ENCODE peak calls at places on chromosomes 11 and 22, in seven cellular contexts. One of them, this sample, is unnamed.

GRCh38 chr22:47627561-47628253 is 865.3 kb downstream of the TBC1D22A start:
- DNase-seq in GM06990: no peak
- DNase-seq in non-pigmented ciliary epithelial cell: no peak
- DNase-seq in brain microvascular endothelial cell: no peak
- DNase-seq in CD8-positive, alpha-beta memory T cell: no peak
- DNase-seq in cardiac muscle cell: no peak
- DNase-seq in germinal center: no peak
- DNase-seq in this sample: no peak

GRCh38 chr11:8756201-8756600 is 73.6 kb downstream of the RPL27A start:
- DNase-seq in GM06990: no peak
- DNase-seq in non-pigmented ciliary epithelial cell: no peak
- DNase-seq in brain microvascular endothelial cell: no peak
- DNase-seq in CD8-positive, alpha-beta memory T cell: no peak
- DNase-seq in cardiac muscle cell: no peak
- DNase-seq in germinal center: no peak
- DNase-seq in this sample: no peak

GRCh38 chr11:131928992-131929391 is 558.6 kb downstream of the NTM start:
- DNase-seq in GM06990: peak; percentile 22
- DNase-seq in non-pigmented ciliary epithelial cell: no peak
- DNase-seq in brain microvascular endothelial cell: no peak
- DNase-seq in CD8-positive, alpha-beta memory T cell: no peak
- DNase-seq in cardiac muscle cell: no peak
- DNase-seq in germinal center: no peak
- DNase-seq in this sample: no peak

GRCh38 chr22:22105364-22105763 is 122.8 kb upstream of the TOP3B start:
- DNase-seq in GM06990: no peak
- DNase-seq in non-pigmented ciliary epithelial cell: no peak
- DNase-seq in brain microvascular endothelial cell: no peak
- DNase-seq in CD8-positive, alpha-beta memory T cell: no peak
- DNase-seq in cardiac muscle cell: no peak
- DNase-seq in germinal center: no peak
- DNase-seq in this sample: no peak

GRCh38 chr11:118003021-118003423 is 16.8 kb downstream of the IL10RA start:
- DNase-seq in GM06990: no peak
- DNase-seq in non-pigmented ciliary epithelial cell: no peak
- DNase-seq in brain microvascular endothelial cell: no peak
- DNase-seq in CD8-positive, alpha-beta memory T cell: peak; percentile 62
- DNase-seq in cardiac muscle cell: no peak
- DNase-seq in germinal center: no peak
- DNase-seq in this sample: peak; percentile 55

GRCh38 chr11:121210445-121210970 is 82.1 kb upstream of the SC5D start:
- DNase-seq in GM06990: no peak
- DNase-seq in non-pigmented ciliary epithelial cell: no peak
- DNase-seq in brain microvascular endothelial cell: no peak
- DNase-seq in CD8-positive, alpha-beta memory T cell: no peak
- DNase-seq in cardiac muscle cell: no peak
- DNase-seq in germinal center: no peak
- DNase-seq in this sample: no peak

GRCh38 chr11:13462311-13462927 is 603 bp downstream of the BTBD10 start:
- DNase-seq in GM06990: no peak
- DNase-seq in non-pigmented ciliary epithelial cell: no peak
- DNase-seq in brain microvascular endothelial cell: peak; percentile 33
- DNase-seq in CD8-positive, alpha-beta memory T cell: peak; percentile 73
- DNase-seq in cardiac muscle cell: peak; percentile 24
- DNase-seq in germinal center: peak; percentile 45
- DNase-seq in this sample: peak; percentile 14

GRCh38 chr11:119625206-119625988 is 103.6 kb downstream of the NECTIN1 start:
- DNase-seq in GM06990: no peak
- DNase-seq in non-pigmented ciliary epithelial cell: no peak
- DNase-seq in brain microvascular endothelial cell: no peak
- DNase-seq in CD8-positive, alpha-beta memory T cell: no peak
- DNase-seq in cardiac muscle cell: peak; percentile 37
- DNase-seq in germinal center: no peak
- DNase-seq in this sample: no peak

GRCh38 chr11:120517390-120518315 is 6.1 kb downstream of the GRIK4 start:
- DNase-seq in GM06990: no peak
- DNase-seq in non-pigmented ciliary epithelial cell: no peak
- DNase-seq in brain microvascular endothelial cell: peak; percentile 34
- DNase-seq in CD8-positive, alpha-beta memory T cell: no peak
- DNase-seq in cardiac muscle cell: peak; percentile 64
- DNase-seq in germinal center: no peak
- DNase-seq in this sample: no peak

GRCh38 chr11:126518996-126519351 is 163.5 kb downstream of the ST3GAL4 start:
- DNase-seq in GM06990: no peak
- DNase-seq in non-pigmented ciliary epithelial cell: no peak
- DNase-seq in brain microvascular endothelial cell: no peak
- DNase-seq in CD8-positive, alpha-beta memory T cell: no peak
- DNase-seq in cardiac muscle cell: no peak
- DNase-seq in germinal center: no peak
- DNase-seq in this sample: no peak

GRCh38 chr11:113488931-113489351 is 13.7 kb upstream of the DRD2 start:
- DNase-seq in GM06990: no peak
- DNase-seq in non-pigmented ciliary epithelial cell: no peak
- DNase-seq in brain microvascular endothelial cell: no peak
- DNase-seq in CD8-positive, alpha-beta memory T cell: no peak
- DNase-seq in cardiac muscle cell: no peak
- DNase-seq in germinal center: no peak
- DNase-seq in this sample: no peak

GRCh38 chr11:73972620-73973449 is 9.8 kb downstream of the UCP2 start:
- DNase-seq in GM06990: no peak
- DNase-seq in non-pigmented ciliary epithelial cell: no peak
- DNase-seq in brain microvascular endothelial cell: no peak
- DNase-seq in CD8-positive, alpha-beta memory T cell: no peak
- DNase-seq in cardiac muscle cell: no peak
- DNase-seq in germinal center: no peak
- DNase-seq in this sample: no peak

GRCh38 chr11:47028530-47029093 is 92.1 kb downstream of the CSTPP1 start:
- DNase-seq in GM06990: no peak
- DNase-seq in non-pigmented ciliary epithelial cell: no peak
- DNase-seq in brain microvascular endothelial cell: peak; percentile 8
- DNase-seq in CD8-positive, alpha-beta memory T cell: no peak
- DNase-seq in cardiac muscle cell: peak; percentile 58
- DNase-seq in germinal center: no peak
- DNase-seq in this sample: no peak

GRCh38 chr22:23834830-23835772 is 3.7 kb downstream of the DERL3 start:
- DNase-seq in GM06990: no peak
- DNase-seq in non-pigmented ciliary epithelial cell: no peak
- DNase-seq in brain microvascular endothelial cell: no peak
- DNase-seq in CD8-positive, alpha-beta memory T cell: no peak
- DNase-seq in cardiac muscle cell: no peak
- DNase-seq in germinal center: no peak
- DNase-seq in this sample: no peak

GRCh38 chr22:42716221-42716620 is 4.4 kb downstream of the A4GALT start:
- DNase-seq in GM06990: peak; percentile 57
- DNase-seq in non-pigmented ciliary epithelial cell: no peak
- DNase-seq in brain microvascular endothelial cell: no peak
- DNase-seq in CD8-positive, alpha-beta memory T cell: no peak
- DNase-seq in cardiac muscle cell: no peak
- DNase-seq in germinal center: no peak
- DNase-seq in this sample: no peak